ENCODE peak calls at places on chromosome 22, in four cellular contexts. F is coronary artery, A is B cell, I is fibroblast of mammary gland. P is an unnamed sample.

GRCh38 chr22:36522662-36523061 is 6.3 kb downstream of the EIF3D start:
- DNase-seq in F (no peak), A (no peak), I (no peak), P (no peak)

GRCh38 chr22:42994917-42995562 is 19.9 kb downstream of the PACSIN2 start:
- DNase-seq in A (no peak), I (peak; percentile 95), F (peak; percentile 88), P (no peak)

GRCh38 chr22:41681616-41682015 is 7.1 kb downstream of the SNU13 start:
- DNase-seq in F (no peak), A (no peak), I (peak; percentile 27), P (no peak)

GRCh38 chr22:45096256-45096907 is 67.3 kb upstream of the NUP50 start:
- DNase-seq in F (no peak), A (peak; percentile 73), I (peak; percentile 61), P (no peak)

GRCh38 chr22:39567135-39567946 is 3.2 kb upstream of the CACNA1I start:
- DNase-seq in F (no peak), I (no peak), A (no peak), P (no peak)

GRCh38 chr22:38755155-38755910 is 465 bp downstream of the SUN2 start:
- DNase-seq in F (peak; percentile 98), I (peak; percentile 73), A (no peak), P (peak; percentile 90)

GRCh38 chr22:28464179-28464578 is 215.5 kb downstream of the TTC28 start:
- DNase-seq in F (no peak), I (no peak), A (no peak), P (no peak)

GRCh38 chr22:37775785-37776638 is 31.7 kb upstream of the GCAT start:
- DNase-seq in I (peak; percentile 95), A (no peak), F (no peak), P (no peak)

GRCh38 chr22:47218671-47219070 is 456.2 kb downstream of the TBC1D22A start:
- DNase-seq in A (no peak), I (no peak), F (peak; percentile 57), P (peak; percentile 77)

GRCh38 chr22:47019012-47019790 is 256.8 kb downstream of the TBC1D22A start:
- DNase-seq in F (no peak), I (no peak), A (no peak), P (no peak)

GRCh38 chr22:29722587-29722986 is 2.8 kb downstream of the CABP7 start:
- DNase-seq in A (no peak), F (no peak), I (no peak), P (no peak)

GRCh38 chr22:29314537-29315285 is 786 bp downstream of the RASL10A start:
- DNase-seq in A (peak; percentile 64), I (no peak), F (no peak), P (no peak)

GRCh38 chr22:36775589-36775965 is 342 bp downstream of the IFT27 start:
- DNase-seq in A (no peak), I (peak; percentile 3), F (peak; percentile 79), P (no peak)

GRCh38 chr22:33829549-33830280 is 90.6 kb downstream of the LARGE1 start:
- DNase-seq in F (no peak), A (no peak), I (no peak), P (no peak)

GRCh38 chr22:29203456-29203855 is 2.2 kb upstream of the EMID1 start:
- DNase-seq in A (no peak), I (no peak), F (no peak), P (no peak)

GRCh38 chr22:43789452-43789851 is 22.7 kb downstream of the EFCAB6 start:
- DNase-seq in I (peak; percentile 99), A (no peak), F (no peak), P (no peak)

GRCh38 chr22:44571566-44572413 is 73.8 kb upstream of the RTL6 start:
- DNase-seq in I (no peak), A (no peak), F (no peak), P (no peak)

GRCh38 chr22:39374801-39375200 is 24.8 kb upstream of the TAB1 start:
- DNase-seq in I (no peak), F (no peak), A (no peak), P (no peak)

GRCh38 chr22:43182118-43182517 is 4.8 kb downstream of the TTLL12 start:
- DNase-seq in F (no peak), A (no peak), I (no peak), P (no peak)

GRCh38 chr22:46547883-46548244 is 10.4 kb upstream of the CELSR1 start:
- DNase-seq in F (no peak), A (no peak), I (peak; percentile 94), P (no peak)

GRCh38 chr22:39396156-39396796 is 3.3 kb upstream of the TAB1 start:
- DNase-seq in A (no peak), F (no peak), I (no peak), P (no peak)

GRCh38 chr22:31099386-31099785 is 8.0 kb downstream of the SELENOM start:
- DNase-seq in I (no peak), A (peak; percentile 26), F (peak; percentile 73), P (no peak)

GRCh38 chr22:38802671-38803121 is 8.8 kb upstream of the DNAL4 start:
- DNase-seq in I (peak; percentile 94), F (no peak), A (no peak), P (no peak)

GRCh38 chr22:41917906-41918791 is 3.3 kb upstream of the SHISA8 start:
- DNase-seq in A (peak; percentile 62), I (peak; percentile 48), F (no peak), P (peak; percentile 89)

GRCh38 chr22:45997775-45998637 is 21.0 kb upstream of the WNT7B start:
- DNase-seq in F (no peak), A (no peak), I (no peak), P (no peak)

GRCh38 chr22:19285831-19286230 is 5.7 kb downstream of the CLTCL1 start:
- DNase-seq in I (no peak), F (no peak), A (no peak), P (no peak)

GRCh38 chr22:40414306-40414705 is 43.9 kb downstream of the SGSM3 start:
- DNase-seq in F (no peak), A (no peak), I (peak; percentile 26), P (no peak)

GRCh38 chr22:18975434-18976196 is 39.5 kb upstream of the PRODH start:
- DNase-seq in I (no peak), F (no peak), A (no peak), P (no peak)

GRCh38 chr22:30044369-30044768 is 35.9 kb upstream of the HORMAD2 start:
- DNase-seq in I (peak; percentile 97), A (no peak), F (no peak), P (peak; percentile 70)

GRCh38 chr22:42016111-42016510 is 17.5 kb downstream of the WBP2NL start:
- DNase-seq in F (no peak), I (no peak), A (no peak), P (no peak)

GRCh38 chr22:37803195-37803635 is 4.5 kb upstream of the GCAT start:
- DNase-seq in I (no peak), A (peak; percentile 38), F (peak; percentile 67), P (no peak)

GRCh38 chr22:29225422-29226090 is 19.9 kb downstream of the EMID1 start:
- DNase-seq in I (peak; percentile 20), A (no peak), F (peak; percentile 76), P (no peak)

GRCh38 chr22:47045691-47046410 is 283.4 kb downstream of the TBC1D22A start:
- DNase-seq in A (no peak), F (no peak), I (no peak), P (no peak)

GRCh38 chr22:49317369-49317768 is 510.3 kb downstream of the BRD1 start:
- DNase-seq in F (no peak), A (no peak), I (no peak), P (no peak)
- TF ChIP-seq CTCF in F (no peak), A (no peak), I (no peak), P (peak; percentile 45)

GRCh38 chr22:50481045-50481439 is 301 bp upstream of the ADM2 start:
- DNase-seq in A (no peak), F (no peak), I (no peak), P (no peak)
- TF ChIP-seq CTCF in A (no peak), F (no peak), I (no peak), P (no peak)

GRCh38 chr22:32103648-32104326 is 55.3 kb downstream of the C22orf42 start:
- DNase-seq in I (peak; percentile 27), A (no peak), F (no peak), P (no peak)
- TF ChIP-seq CTCF in I (peak; percentile 38), A (peak; percentile 79), F (no peak), P (peak; percentile 33)

DNA sequence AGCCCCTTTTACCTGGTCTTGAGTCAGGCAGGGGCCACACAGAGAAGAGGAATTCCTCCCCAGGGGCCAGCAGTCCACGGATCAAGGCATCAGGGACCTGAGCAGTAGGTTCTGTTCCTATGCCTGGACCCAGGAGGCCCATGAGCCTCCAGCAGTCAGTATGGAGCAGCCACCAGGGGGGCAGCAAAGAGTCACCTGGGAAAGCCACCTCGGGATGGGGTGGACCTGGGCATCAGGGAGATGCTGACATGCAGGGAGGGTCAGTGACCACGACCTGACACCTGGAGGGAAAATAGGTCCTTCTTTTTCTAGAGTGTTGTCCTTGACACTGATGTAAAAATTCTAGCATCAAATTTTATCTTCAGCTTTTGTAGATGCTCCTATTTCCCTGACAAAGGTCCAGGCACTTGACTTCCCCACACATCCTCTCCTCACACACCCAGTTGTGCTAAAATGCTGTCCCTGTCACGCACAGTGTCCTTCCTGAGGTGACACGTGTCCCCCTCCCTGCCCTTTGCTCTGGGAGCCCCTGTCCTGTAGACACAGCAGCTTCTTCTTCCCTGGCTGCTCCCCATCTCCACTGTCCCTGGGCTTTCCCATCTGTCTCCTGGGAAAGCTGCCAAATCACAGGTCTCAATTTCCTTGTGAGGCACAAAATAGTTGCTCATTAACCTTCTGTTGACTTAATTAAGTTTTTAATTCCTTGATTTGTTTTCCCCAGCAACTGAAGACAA is 70.0 kb upstream of the IGLL5 start:
- DNase-seq in I (no peak), A (no peak), F (no peak), P (peak; percentile 80)
- TF ChIP-seq CTCF in I (no peak), A (no peak), F (no peak), P (no peak)

DNA sequence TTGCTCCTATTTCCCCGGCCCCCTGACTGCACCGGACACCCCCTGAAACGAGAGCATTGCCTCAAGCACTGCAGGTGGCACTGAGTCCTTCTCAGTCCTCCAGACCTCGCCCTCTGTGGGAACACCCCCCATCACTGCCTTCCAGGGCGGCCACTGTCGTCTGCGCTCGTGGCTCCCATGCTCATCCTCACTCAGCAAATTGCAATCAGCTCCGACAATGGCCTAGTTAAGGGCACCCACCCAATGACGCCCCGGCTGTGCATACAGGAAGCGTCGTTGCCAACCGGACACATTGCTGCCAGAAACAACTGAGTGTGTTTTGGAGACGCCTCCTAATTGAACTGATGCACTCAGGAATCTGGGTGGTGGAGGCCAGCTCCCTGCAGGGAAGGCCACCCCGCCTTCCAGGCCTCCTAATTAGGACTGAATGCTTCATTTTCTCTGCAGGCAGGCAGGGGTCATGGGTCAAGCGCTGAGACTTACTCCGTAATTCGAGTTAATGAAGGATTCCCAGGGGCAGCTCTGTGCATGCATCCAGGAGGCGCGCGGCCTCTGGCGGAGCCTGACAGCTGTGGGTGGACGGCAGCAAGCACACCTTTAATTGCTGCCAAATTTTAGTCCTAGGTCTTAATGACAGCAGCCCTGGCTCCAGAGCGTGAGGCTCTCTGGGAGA is 199.2 kb downstream of the BRD1 start:
- DNase-seq in A (no peak), F (no peak), I (no peak), P (no peak)
- TF ChIP-seq CTCF in A (no peak), F (no peak), I (no peak), P (no peak)

GRCh38 chr22:26438006-26438405 is 8.9 kb downstream of the ASPHD2 start:
- DNase-seq in F (no peak), A (no peak), I (no peak), P (no peak)
- TF ChIP-seq CTCF in F (no peak), A (no peak), I (no peak), P (no peak)